ENCODE peak calls at places on chromosomes 11 and 22, in six cellular contexts. One of them, this sample, is unnamed.

GRCh38 chr11:22617868-22618267 is 7.8 kb downstream of the FANCF start:
- DNase-seq in suprapubic skin: no peak
- DNase-seq in HCEC 1CT: no peak
- DNase-seq in left ventricle myocardium inferior: no peak
- DNase-seq in nucleus accumbens: no peak
- DNase-seq in CD8-positive, alpha-beta T cell: no peak
- DNase-seq in this sample: no peak

GRCh38 chr22:31253949-31254348 is 38.3 kb downstream of the PIK3IP1 start:
- DNase-seq in nucleus accumbens: no peak
- DNase-seq in CD8-positive, alpha-beta T cell: no peak
- DNase-seq in suprapubic skin: peak
- DNase-seq in left ventricle myocardium inferior: peak
- DNase-seq in HCEC 1CT: no peak
- DNase-seq in this sample: no peak

GRCh38 chr11:74929431-74930363 is 19.2 kb downstream of the XRRA1 start:
- DNase-seq in nucleus accumbens: peak
- DNase-seq in CD8-positive, alpha-beta T cell: peak
- DNase-seq in left ventricle myocardium inferior: peak
- DNase-seq in suprapubic skin: peak
- DNase-seq in HCEC 1CT: peak
- DNase-seq in this sample: peak

GRCh38 chr11:57539342-57539741 is 1.9 kb downstream of the SMTNL1 start:
- DNase-seq in suprapubic skin: no peak
- DNase-seq in left ventricle myocardium inferior: no peak
- DNase-seq in nucleus accumbens: no peak
- DNase-seq in CD8-positive, alpha-beta T cell: no peak
- DNase-seq in HCEC 1CT: no peak
- DNase-seq in this sample: no peak

GRCh38 chr11:3840870-3841425 is at the start of gene RHOG:
- DNase-seq in CD8-positive, alpha-beta T cell: peak
- DNase-seq in suprapubic skin: peak
- DNase-seq in HCEC 1CT: peak
- DNase-seq in left ventricle myocardium inferior: peak
- DNase-seq in nucleus accumbens: peak
- DNase-seq in this sample: peak

GRCh38 chr22:18994780-18995711 is 59.0 kb upstream of the PRODH start:
- DNase-seq in HCEC 1CT: no peak
- DNase-seq in left ventricle myocardium inferior: no peak
- DNase-seq in CD8-positive, alpha-beta T cell: no peak
- DNase-seq in suprapubic skin: no peak
- DNase-seq in nucleus accumbens: no peak
- DNase-seq in this sample: no peak

GRCh38 chr11:88680806-88681205 is 343.3 kb upstream of the CTSC start:
- DNase-seq in suprapubic skin: no peak
- DNase-seq in HCEC 1CT: no peak
- DNase-seq in left ventricle myocardium inferior: no peak
- DNase-seq in nucleus accumbens: no peak
- DNase-seq in CD8-positive, alpha-beta T cell: no peak
- DNase-seq in this sample: no peak

GRCh38 chr11:125329786-125330185 is 165.2 kb downstream of the PKNOX2 start:
- DNase-seq in HCEC 1CT: no peak
- DNase-seq in CD8-positive, alpha-beta T cell: no peak
- DNase-seq in nucleus accumbens: no peak
- DNase-seq in left ventricle myocardium inferior: no peak
- DNase-seq in suprapubic skin: no peak
- DNase-seq in this sample: no peak

GRCh38 chr22:42676059-42676607 is 26.9 kb upstream of the CYB5R3 start:
- DNase-seq in left ventricle myocardium inferior: no peak
- DNase-seq in CD8-positive, alpha-beta T cell: no peak
- DNase-seq in nucleus accumbens: no peak
- DNase-seq in suprapubic skin: no peak
- DNase-seq in HCEC 1CT: no peak
- DNase-seq in this sample: no peak

GRCh38 chr11:19962795-19963163 is 197.5 kb downstream of the DBX1 start:
- DNase-seq in HCEC 1CT: peak
- DNase-seq in CD8-positive, alpha-beta T cell: no peak
- DNase-seq in suprapubic skin: no peak
- DNase-seq in left ventricle myocardium inferior: no peak
- DNase-seq in nucleus accumbens: no peak
- DNase-seq in this sample: no peak

GRCh38 chr11:103662880-103663279 is 373.6 kb upstream of the DDI1 start:
- DNase-seq in CD8-positive, alpha-beta T cell: no peak
- DNase-seq in suprapubic skin: no peak
- DNase-seq in left ventricle myocardium inferior: no peak
- DNase-seq in HCEC 1CT: no peak
- DNase-seq in nucleus accumbens: no peak
- DNase-seq in this sample: no peak

GRCh38 chr22:38955250-38955775 is 2.1 kb upstream of the APOBEC3A start:
- DNase-seq in suprapubic skin: no peak
- DNase-seq in nucleus accumbens: no peak
- DNase-seq in left ventricle myocardium inferior: no peak
- DNase-seq in CD8-positive, alpha-beta T cell: no peak
- DNase-seq in HCEC 1CT: no peak
- DNase-seq in this sample: no peak

GRCh38 chr11:68942090-68942620 is 38.5 kb downstream of the IGHMBP2 start:
- DNase-seq in CD8-positive, alpha-beta T cell: no peak
- DNase-seq in left ventricle myocardium inferior: no peak
- DNase-seq in HCEC 1CT: no peak
- DNase-seq in suprapubic skin: no peak
- DNase-seq in nucleus accumbens: no peak
- DNase-seq in this sample: no peak

GRCh38 chr11:29448246-29448877 is 568.5 kb downstream of the KCNA4 start:
- DNase-seq in suprapubic skin: no peak
- DNase-seq in nucleus accumbens: no peak
- DNase-seq in left ventricle myocardium inferior: no peak
- DNase-seq in CD8-positive, alpha-beta T cell: no peak
- DNase-seq in HCEC 1CT: peak
- DNase-seq in this sample: no peak

GRCh38 chr11:33949201-33949913 is 57.5 kb upstream of the LMO2 start:
- DNase-seq in nucleus accumbens: no peak
- DNase-seq in CD8-positive, alpha-beta T cell: no peak
- DNase-seq in HCEC 1CT: no peak
- DNase-seq in suprapubic skin: no peak
- DNase-seq in left ventricle myocardium inferior: no peak
- DNase-seq in this sample: no peak

GRCh38 chr11:128734439-128735224 is 40.8 kb downstream of the FLI1 start:
- DNase-seq in left ventricle myocardium inferior: peak
- DNase-seq in HCEC 1CT: no peak
- DNase-seq in nucleus accumbens: no peak
- DNase-seq in suprapubic skin: no peak
- DNase-seq in CD8-positive, alpha-beta T cell: no peak
- DNase-seq in this sample: no peak

GRCh38 chr11:27263046-27263445 is 100.0 kb downstream of the CCDC34 start:
- DNase-seq in HCEC 1CT: no peak
- DNase-seq in suprapubic skin: no peak
- DNase-seq in CD8-positive, alpha-beta T cell: no peak
- DNase-seq in left ventricle myocardium inferior: no peak
- DNase-seq in nucleus accumbens: no peak
- DNase-seq in this sample: no peak

GRCh38 chr22:23253475-23254055 is 73.3 kb downstream of the BCR start:
- DNase-seq in nucleus accumbens: no peak
- DNase-seq in left ventricle myocardium inferior: no peak
- DNase-seq in suprapubic skin: no peak
- DNase-seq in HCEC 1CT: no peak
- DNase-seq in CD8-positive, alpha-beta T cell: no peak
- DNase-seq in this sample: no peak

GRCh38 chr11:10305262-10305963 is 540 bp downstream of the ADM start:
- DNase-seq in suprapubic skin: no peak
- DNase-seq in CD8-positive, alpha-beta T cell: peak
- DNase-seq in left ventricle myocardium inferior: peak
- DNase-seq in nucleus accumbens: no peak
- DNase-seq in HCEC 1CT: no peak
- DNase-seq in this sample: no peak

GRCh38 chr11:72580648-72580950 is 93.6 kb downstream of the PDE2A start:
- DNase-seq in nucleus accumbens: no peak
- DNase-seq in left ventricle myocardium inferior: no peak
- DNase-seq in CD8-positive, alpha-beta T cell: no peak
- DNase-seq in HCEC 1CT: no peak
- DNase-seq in suprapubic skin: peak
- DNase-seq in this sample: no peak

GRCh38 chr22:36029406-36029755 is 757 bp upstream of the RBFOX2 start:
- DNase-seq in CD8-positive, alpha-beta T cell: no peak
- DNase-seq in HCEC 1CT: no peak
- DNase-seq in left ventricle myocardium inferior: no peak
- DNase-seq in nucleus accumbens: no peak
- DNase-seq in suprapubic skin: no peak
- DNase-seq in this sample: no peak

GRCh38 chr11:117932426-117932825 is 3.2 kb upstream of the TMPRSS13 start:
- DNase-seq in left ventricle myocardium inferior: no peak
- DNase-seq in CD8-positive, alpha-beta T cell: no peak
- DNase-seq in HCEC 1CT: no peak
- DNase-seq in suprapubic skin: peak
- DNase-seq in nucleus accumbens: no peak
- DNase-seq in this sample: no peak

GRCh38 chr22:29073618-29074275 is 912 bp downstream of the KREMEN1 start:
- DNase-seq in suprapubic skin: peak
- DNase-seq in left ventricle myocardium inferior: peak
- DNase-seq in CD8-positive, alpha-beta T cell: peak
- DNase-seq in nucleus accumbens: no peak
- DNase-seq in HCEC 1CT: no peak
- DNase-seq in this sample: no peak

GRCh38 chr11:7512525-7513209 is 1.1 kb upstream of the PPFIBP2 start:
- DNase-seq in suprapubic skin: peak
- DNase-seq in left ventricle myocardium inferior: peak
- DNase-seq in HCEC 1CT: no peak
- DNase-seq in nucleus accumbens: peak
- DNase-seq in CD8-positive, alpha-beta T cell: peak
- DNase-seq in this sample: no peak

GRCh38 chr22:36144886-36145541 is 15.5 kb downstream of the APOL3 start:
- DNase-seq in nucleus accumbens: peak
- DNase-seq in CD8-positive, alpha-beta T cell: peak
- DNase-seq in HCEC 1CT: peak
- DNase-seq in left ventricle myocardium inferior: peak
- DNase-seq in suprapubic skin: no peak
- DNase-seq in this sample: peak

GRCh38 chr11:88326112-88326511 is 11.4 kb downstream of the CTSC start:
- DNase-seq in CD8-positive, alpha-beta T cell: no peak
- DNase-seq in suprapubic skin: no peak
- DNase-seq in HCEC 1CT: no peak
- DNase-seq in left ventricle myocardium inferior: no peak
- DNase-seq in nucleus accumbens: no peak
- DNase-seq in this sample: no peak

GRCh38 chr11:64447717-64448598 is 89.0 kb downstream of the RPS6KA4 start:
- DNase-seq in nucleus accumbens: peak
- DNase-seq in suprapubic skin: no peak
- DNase-seq in CD8-positive, alpha-beta T cell: no peak
- DNase-seq in HCEC 1CT: peak
- DNase-seq in left ventricle myocardium inferior: peak
- DNase-seq in this sample: no peak

GRCh38 chr11:57311109-57311936 is 13.4 kb downstream of the TNKS1BP1 start:
- DNase-seq in left ventricle myocardium inferior: peak
- DNase-seq in suprapubic skin: peak
- DNase-seq in HCEC 1CT: peak
- DNase-seq in CD8-positive, alpha-beta T cell: peak
- DNase-seq in nucleus accumbens: peak
- DNase-seq in this sample: peak

GRCh38 chr11:20161230-20161918 is 1.1 kb upstream of the DBX1 start:
- DNase-seq in left ventricle myocardium inferior: no peak
- DNase-seq in nucleus accumbens: no peak
- DNase-seq in HCEC 1CT: no peak
- DNase-seq in CD8-positive, alpha-beta T cell: no peak
- DNase-seq in suprapubic skin: no peak
- DNase-seq in this sample: no peak

GRCh38 chr22:27576815-27577564 is 224.6 kb downstream of the MN1 start:
- DNase-seq in CD8-positive, alpha-beta T cell: no peak
- DNase-seq in left ventricle myocardium inferior: peak
- DNase-seq in HCEC 1CT: no peak
- DNase-seq in suprapubic skin: no peak
- DNase-seq in nucleus accumbens: no peak
- DNase-seq in this sample: no peak

GRCh38 chr22:49964493-49965290 is 4.1 kb downstream of the PIM3 start:
- DNase-seq in CD8-positive, alpha-beta T cell: no peak
- DNase-seq in HCEC 1CT: no peak
- DNase-seq in left ventricle myocardium inferior: peak
- DNase-seq in suprapubic skin: peak
- DNase-seq in nucleus accumbens: no peak
- DNase-seq in this sample: no peak

GRCh38 chr11:133693110-133693509 is 152.2 kb downstream of the SPATA19 start:
- DNase-seq in CD8-positive, alpha-beta T cell: no peak
- DNase-seq in suprapubic skin: no peak
- DNase-seq in HCEC 1CT: no peak
- DNase-seq in nucleus accumbens: no peak
- DNase-seq in left ventricle myocardium inferior: peak
- DNase-seq in this sample: no peak

GRCh38 chr11:34640050-34640971 is 19.4 kb downstream of the EHF start:
- DNase-seq in nucleus accumbens: no peak
- DNase-seq in CD8-positive, alpha-beta T cell: no peak
- DNase-seq in left ventricle myocardium inferior: no peak
- DNase-seq in HCEC 1CT: no peak
- DNase-seq in suprapubic skin: no peak
- DNase-seq in this sample: no peak

GRCh38 chr11:47060807-47061206 is 115.9 kb downstream of the ARFGAP2 start:
- DNase-seq in suprapubic skin: no peak
- DNase-seq in CD8-positive, alpha-beta T cell: no peak
- DNase-seq in nucleus accumbens: no peak
- DNase-seq in HCEC 1CT: peak
- DNase-seq in left ventricle myocardium inferior: no peak
- DNase-seq in this sample: no peak

GRCh38 chr22:33650244-33650643 is 270.0 kb downstream of the LARGE1 start:
- DNase-seq in suprapubic skin: no peak
- DNase-seq in HCEC 1CT: no peak
- DNase-seq in CD8-positive, alpha-beta T cell: no peak
- DNase-seq in left ventricle myocardium inferior: no peak
- DNase-seq in nucleus accumbens: no peak
- DNase-seq in this sample: no peak

GRCh38 chr11:124762077-124762623 is at the start of gene ESAM:
- DNase-seq in HCEC 1CT: no peak
- DNase-seq in left ventricle myocardium inferior: peak
- DNase-seq in nucleus accumbens: no peak
- DNase-seq in CD8-positive, alpha-beta T cell: peak
- DNase-seq in suprapubic skin: no peak
- DNase-seq in this sample: no peak

This sample was measured in amniotic stem cell.